ENCODE peak calls at places on chromosome 13, in ten cellular contexts. One of them, this sample, is unnamed.
A peak's percentile ranks its signal among the peaks of the same experiment; 100 is the strongest.

GRCh38 chr13:80499536-80500280 is 158.8 kb upstream of the SPRY2 start:
- DNase-seq in BE2C: no peak
- DNase-seq in nephron progenitor cell: no peak
- DNase-seq in esophagus squamous epithelium: no peak
- DNase-seq in neural crest cell: no peak
- DNase-seq in tibial nerve: no peak
- DNase-seq in AG10803: no peak
- DNase-seq in upper lobe of right lung: no peak
- DNase-seq in AG04450: no peak
- DNase-seq in neural progenitor cell: no peak
- DNase-seq in this sample: no peak

GRCh38 chr13:50910483-50910805 is 853 bp downstream of the RNASEH2B start:
- DNase-seq in BE2C: peak; percentile 25
- DNase-seq in nephron progenitor cell: peak; percentile 44
- DNase-seq in esophagus squamous epithelium: no peak
- DNase-seq in neural crest cell: peak; percentile 30
- DNase-seq in tibial nerve: peak; percentile 16
- DNase-seq in AG10803: peak; percentile 48
- DNase-seq in upper lobe of right lung: no peak
- DNase-seq in AG04450: no peak
- DNase-seq in neural progenitor cell: peak; percentile 42
- DNase-seq in this sample: no peak

GRCh38 chr13:39682788-39683187 is 27.3 kb downstream of the COG6 start:
- DNase-seq in BE2C: no peak
- DNase-seq in nephron progenitor cell: no peak
- DNase-seq in esophagus squamous epithelium: no peak
- DNase-seq in neural crest cell: no peak
- DNase-seq in tibial nerve: no peak
- DNase-seq in AG10803: no peak
- DNase-seq in upper lobe of right lung: no peak
- DNase-seq in AG04450: no peak
- DNase-seq in neural progenitor cell: no peak
- DNase-seq in this sample: peak; percentile 22

GRCh38 chr13:97257800-97258799 is 36.0 kb downstream of the MBNL2 start:
- DNase-seq in BE2C: peak; percentile 45
- DNase-seq in nephron progenitor cell: no peak
- DNase-seq in esophagus squamous epithelium: no peak
- DNase-seq in neural crest cell: no peak
- DNase-seq in tibial nerve: peak; percentile 61
- DNase-seq in AG10803: peak; percentile 88
- DNase-seq in upper lobe of right lung: no peak
- DNase-seq in AG04450: no peak
- DNase-seq in neural progenitor cell: peak; percentile 50
- DNase-seq in this sample: no peak

GRCh38 chr13:43269037-43269476 is 245.7 kb downstream of the DNAJC15 start:
- DNase-seq in BE2C: no peak
- DNase-seq in nephron progenitor cell: peak; percentile 20
- DNase-seq in esophagus squamous epithelium: no peak
- DNase-seq in neural crest cell: no peak
- DNase-seq in tibial nerve: no peak
- DNase-seq in AG10803: peak; percentile 99
- DNase-seq in upper lobe of right lung: no peak
- DNase-seq in AG04450: peak; percentile 98
- DNase-seq in neural progenitor cell: no peak
- DNase-seq in this sample: no peak

GRCh38 chr13:110113284-110113764 is 193.6 kb downstream of the COL4A1 start:
- DNase-seq in BE2C: no peak
- DNase-seq in nephron progenitor cell: no peak
- DNase-seq in esophagus squamous epithelium: no peak
- DNase-seq in neural crest cell: no peak
- DNase-seq in tibial nerve: no peak
- DNase-seq in AG10803: peak; percentile 64
- DNase-seq in upper lobe of right lung: no peak
- DNase-seq in AG04450: no peak
- DNase-seq in neural progenitor cell: no peak
- DNase-seq in this sample: no peak

GRCh38 chr13:42048323-42048624 is 174 bp upstream of the DGKH start:
- DNase-seq in BE2C: no peak
- DNase-seq in nephron progenitor cell: no peak
- DNase-seq in esophagus squamous epithelium: no peak
- DNase-seq in neural crest cell: no peak
- DNase-seq in tibial nerve: no peak
- DNase-seq in AG10803: no peak
- DNase-seq in upper lobe of right lung: no peak
- DNase-seq in AG04450: no peak
- DNase-seq in neural progenitor cell: no peak
- DNase-seq in this sample: no peak

GRCh38 chr13:20190481-20191310 is 2.0 kb downstream of the GJB2 start:
- DNase-seq in BE2C: no peak
- DNase-seq in nephron progenitor cell: no peak
- DNase-seq in esophagus squamous epithelium: no peak
- DNase-seq in neural crest cell: no peak
- DNase-seq in tibial nerve: no peak
- DNase-seq in AG10803: peak; percentile 75
- DNase-seq in upper lobe of right lung: no peak
- DNase-seq in AG04450: peak; percentile 39
- DNase-seq in neural progenitor cell: no peak
- DNase-seq in this sample: no peak

GRCh38 chr13:113151745-113152707 is 6.4 kb upstream of the PROZ start:
- DNase-seq in BE2C: no peak
- DNase-seq in nephron progenitor cell: no peak
- DNase-seq in esophagus squamous epithelium: no peak
- DNase-seq in neural crest cell: no peak
- DNase-seq in tibial nerve: no peak
- DNase-seq in AG10803: peak; percentile 71
- DNase-seq in upper lobe of right lung: no peak
- DNase-seq in AG04450: peak; percentile 24
- DNase-seq in neural progenitor cell: no peak
- DNase-seq in this sample: no peak

GRCh38 chr13:80224468-80224867 is 116.5 kb downstream of the SPRY2 start:
- DNase-seq in BE2C: no peak
- DNase-seq in nephron progenitor cell: no peak
- DNase-seq in esophagus squamous epithelium: no peak
- DNase-seq in neural crest cell: no peak
- DNase-seq in tibial nerve: no peak
- DNase-seq in AG10803: no peak
- DNase-seq in upper lobe of right lung: no peak
- DNase-seq in AG04450: no peak
- DNase-seq in neural progenitor cell: no peak
- DNase-seq in this sample: no peak

GRCh38 chr13:97359181-97360057 is 74.5 kb upstream of the RAP2A start:
- DNase-seq in BE2C: peak; percentile 60
- DNase-seq in nephron progenitor cell: peak; percentile 44
- DNase-seq in esophagus squamous epithelium: no peak
- DNase-seq in neural crest cell: peak; percentile 53
- DNase-seq in tibial nerve: peak; percentile 84
- DNase-seq in AG10803: peak; percentile 82
- DNase-seq in upper lobe of right lung: no peak
- DNase-seq in AG04450: peak; percentile 87
- DNase-seq in neural progenitor cell: peak; percentile 80
- DNase-seq in this sample: peak; percentile 39

GRCh38 chr13:109500146-109500773 is 286.1 kb downstream of the IRS2 start:
- DNase-seq in BE2C: peak; percentile 64
- DNase-seq in nephron progenitor cell: peak; percentile 38
- DNase-seq in esophagus squamous epithelium: no peak
- DNase-seq in neural crest cell: no peak
- DNase-seq in tibial nerve: no peak
- DNase-seq in AG10803: no peak
- DNase-seq in upper lobe of right lung: no peak
- DNase-seq in AG04450: no peak
- DNase-seq in neural progenitor cell: peak; percentile 43
- DNase-seq in this sample: no peak

GRCh38 chr13:35836476-35836875 is 294.7 kb downstream of the DCLK1 start:
- DNase-seq in BE2C: no peak
- DNase-seq in nephron progenitor cell: no peak
- DNase-seq in esophagus squamous epithelium: no peak
- DNase-seq in neural crest cell: no peak
- DNase-seq in tibial nerve: no peak
- DNase-seq in AG10803: peak; percentile 78
- DNase-seq in upper lobe of right lung: no peak
- DNase-seq in AG04450: no peak
- DNase-seq in neural progenitor cell: no peak
- DNase-seq in this sample: no peak

GRCh38 chr13:27997904-27998522 is 9.5 kb upstream of the URAD start:
- DNase-seq in BE2C: peak; percentile 45
- DNase-seq in nephron progenitor cell: peak; percentile 60
- DNase-seq in esophagus squamous epithelium: no peak
- DNase-seq in neural crest cell: peak; percentile 48
- DNase-seq in tibial nerve: no peak
- DNase-seq in AG10803: peak; percentile 43
- DNase-seq in upper lobe of right lung: peak; percentile 40
- DNase-seq in AG04450: no peak
- DNase-seq in neural progenitor cell: peak; percentile 74
- DNase-seq in this sample: peak; percentile 7
- TF ChIP-seq CTCF in BE2C: peak; percentile 63
- TF ChIP-seq CTCF in nephron progenitor cell: peak; percentile 69
- TF ChIP-seq CTCF in esophagus squamous epithelium: peak; percentile 35
- TF ChIP-seq CTCF in neural crest cell: peak; percentile 62
- TF ChIP-seq CTCF in tibial nerve: no peak
- TF ChIP-seq CTCF in AG10803: peak; percentile 50
- TF ChIP-seq CTCF in upper lobe of right lung: peak; percentile 22
- TF ChIP-seq CTCF in AG04450: peak; percentile 64
- TF ChIP-seq CTCF in neural progenitor cell: peak; percentile 72
- TF ChIP-seq CTCF in this sample: peak; percentile 67

GRCh38 chr13:33066329-33066728 is 50.1 kb downstream of the KL start:
- DNase-seq in BE2C: no peak
- DNase-seq in nephron progenitor cell: no peak
- DNase-seq in esophagus squamous epithelium: no peak
- DNase-seq in neural crest cell: no peak
- DNase-seq in tibial nerve: no peak
- DNase-seq in AG10803: no peak
- DNase-seq in upper lobe of right lung: no peak
- DNase-seq in AG04450: no peak
- DNase-seq in neural progenitor cell: no peak
- DNase-seq in this sample: no peak

GRCh38 chr13:33070713-33071112 is 54.5 kb downstream of the KL start:
- DNase-seq in BE2C: no peak
- DNase-seq in nephron progenitor cell: no peak
- DNase-seq in esophagus squamous epithelium: no peak
- DNase-seq in neural crest cell: no peak
- DNase-seq in tibial nerve: no peak
- DNase-seq in AG10803: no peak
- DNase-seq in upper lobe of right lung: no peak
- DNase-seq in AG04450: no peak
- DNase-seq in neural progenitor cell: no peak
- DNase-seq in this sample: no peak

GRCh38 chr13:33072282-33072681 is 56.1 kb downstream of the KL start:
- DNase-seq in BE2C: no peak
- DNase-seq in nephron progenitor cell: no peak
- DNase-seq in esophagus squamous epithelium: no peak
- DNase-seq in neural crest cell: no peak
- DNase-seq in tibial nerve: no peak
- DNase-seq in AG10803: peak; percentile 11
- DNase-seq in upper lobe of right lung: no peak
- DNase-seq in AG04450: no peak
- DNase-seq in neural progenitor cell: no peak
- DNase-seq in this sample: no peak

GRCh38 chr13:33072759-33073158 is 56.5 kb downstream of the KL start:
- DNase-seq in BE2C: no peak
- DNase-seq in nephron progenitor cell: no peak
- DNase-seq in esophagus squamous epithelium: no peak
- DNase-seq in neural crest cell: no peak
- DNase-seq in tibial nerve: no peak
- DNase-seq in AG10803: no peak
- DNase-seq in upper lobe of right lung: no peak
- DNase-seq in AG04450: no peak
- DNase-seq in neural progenitor cell: no peak
- DNase-seq in this sample: no peak

DNA sequence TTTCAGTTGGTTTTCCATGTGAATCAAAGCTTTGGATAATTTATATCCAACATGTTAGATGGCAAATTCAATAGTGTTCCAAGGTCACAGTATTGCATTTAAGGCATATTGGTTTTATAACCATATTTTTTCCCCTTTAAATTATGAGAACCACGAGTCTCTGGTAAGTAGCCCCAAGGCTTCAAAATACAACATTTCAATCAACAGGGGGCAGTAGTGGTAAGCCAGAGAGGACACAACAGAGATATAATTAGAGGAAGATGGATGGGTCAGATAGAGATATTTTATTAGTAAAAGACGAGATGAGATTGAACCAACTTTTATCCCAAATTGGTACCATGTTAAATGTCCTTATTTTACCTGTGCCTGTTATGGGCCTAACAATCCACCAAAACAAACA is 53.1 kb downstream of the KL start:
- DNase-seq in BE2C: no peak
- DNase-seq in nephron progenitor cell: no peak
- DNase-seq in esophagus squamous epithelium: no peak
- DNase-seq in neural crest cell: no peak
- DNase-seq in tibial nerve: no peak
- DNase-seq in AG10803: no peak
- DNase-seq in upper lobe of right lung: no peak
- DNase-seq in AG04450: no peak
- DNase-seq in neural progenitor cell: no peak
- DNase-seq in this sample: no peak
- TF ChIP-seq CTCF in BE2C: peak; percentile 51
- TF ChIP-seq CTCF in nephron progenitor cell: no peak
- TF ChIP-seq CTCF in esophagus squamous epithelium: peak; percentile 25
- TF ChIP-seq CTCF in neural crest cell: peak; percentile 24
- TF ChIP-seq CTCF in tibial nerve: no peak
- TF ChIP-seq CTCF in AG10803: peak; percentile 21
- TF ChIP-seq CTCF in upper lobe of right lung: peak; percentile 42
- TF ChIP-seq CTCF in AG04450: no peak
- TF ChIP-seq CTCF in neural progenitor cell: peak; percentile 49
- TF ChIP-seq CTCF in this sample: peak; percentile 32

DNA sequence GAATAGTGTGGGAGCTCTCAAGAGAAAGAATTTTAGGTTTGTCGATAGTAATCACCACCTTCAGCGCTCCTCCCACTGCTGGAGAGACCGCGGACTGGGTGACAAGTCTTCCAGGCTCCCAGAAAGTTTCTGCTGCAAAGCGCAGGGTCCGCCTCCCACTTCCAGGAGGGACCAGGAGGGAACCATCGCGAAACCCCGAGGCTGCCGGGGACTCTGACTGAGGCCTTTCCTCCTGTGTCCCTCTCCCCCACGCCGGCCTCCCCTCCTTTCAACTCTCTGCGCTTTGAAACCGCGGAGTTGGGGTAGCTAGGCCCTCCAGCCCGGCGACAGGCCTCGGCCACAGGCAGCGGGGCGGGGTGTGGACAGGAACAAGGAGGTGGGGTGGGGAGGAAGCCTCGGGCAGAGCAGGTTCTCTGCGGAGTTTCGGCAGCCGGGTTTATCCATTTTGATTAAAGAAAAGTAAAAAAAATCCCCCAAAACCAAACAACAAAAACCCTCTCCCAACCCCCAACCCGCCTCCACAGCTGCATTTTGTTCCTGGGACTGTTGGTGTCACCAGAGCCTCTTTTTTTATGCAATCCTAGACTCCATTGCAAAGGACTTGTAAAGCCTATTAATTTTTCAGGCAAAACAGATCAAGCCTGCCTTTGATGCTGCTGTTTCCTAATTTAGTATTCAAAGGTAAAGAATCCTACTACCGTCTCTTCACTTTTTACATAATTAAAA is 157.2 kb downstream of the TM9SF2 start:
- DNase-seq in BE2C: peak; percentile 19
- DNase-seq in nephron progenitor cell: peak; percentile 64
- DNase-seq in esophagus squamous epithelium: no peak
- DNase-seq in neural crest cell: peak; percentile 54
- DNase-seq in tibial nerve: peak; percentile 29
- DNase-seq in AG10803: peak; percentile 56
- DNase-seq in upper lobe of right lung: peak; percentile 81
- DNase-seq in AG04450: no peak
- DNase-seq in neural progenitor cell: peak; percentile 83
- DNase-seq in this sample: peak; percentile 18
- TF ChIP-seq CTCF in BE2C: peak; percentile 55
- TF ChIP-seq CTCF in nephron progenitor cell: peak; percentile 37
- TF ChIP-seq CTCF in esophagus squamous epithelium: peak; percentile 29
- TF ChIP-seq CTCF in neural crest cell: peak; percentile 62
- TF ChIP-seq CTCF in tibial nerve: no peak
- TF ChIP-seq CTCF in AG10803: peak; percentile 48
- TF ChIP-seq CTCF in upper lobe of right lung: peak; percentile 42
- TF ChIP-seq CTCF in AG04450: peak; percentile 32
- TF ChIP-seq CTCF in neural progenitor cell: peak; percentile 76
- TF ChIP-seq CTCF in this sample: peak; percentile 47

GRCh38 chr13:68810660-68811059 is 1297.0 kb upstream of the ATXN8OS start:
- DNase-seq in BE2C: peak; percentile 10
- DNase-seq in nephron progenitor cell: no peak
- DNase-seq in esophagus squamous epithelium: no peak
- DNase-seq in neural crest cell: no peak
- DNase-seq in tibial nerve: no peak
- DNase-seq in AG10803: no peak
- DNase-seq in upper lobe of right lung: no peak
- DNase-seq in AG04450: no peak
- DNase-seq in neural progenitor cell: peak; percentile 57
- DNase-seq in this sample: no peak
- TF ChIP-seq CTCF in BE2C: peak; percentile 62
- TF ChIP-seq CTCF in nephron progenitor cell: no peak
- TF ChIP-seq CTCF in esophagus squamous epithelium: no peak
- TF ChIP-seq CTCF in neural crest cell: peak; percentile 34
- TF ChIP-seq CTCF in tibial nerve: no peak
- TF ChIP-seq CTCF in AG10803: no peak
- TF ChIP-seq CTCF in upper lobe of right lung: no peak
- TF ChIP-seq CTCF in AG04450: no peak
- TF ChIP-seq CTCF in neural progenitor cell: peak; percentile 61
- TF ChIP-seq CTCF in this sample: no peak

This sample was measured in GM12864.